ENCODE peak calls at places on chromosomes 11 and 22, in seven cellular contexts. One of them, this sample, is unnamed.

GRCh38 chr11:70783821-70784220 is 385.5 kb downstream of the CTTN start:
- DNase-seq in Kasumi-1: no peak
- DNase-seq in GM23248: no peak
- DNase-seq in lung: no peak
- DNase-seq in stimulated activated CD8-positive, alpha-beta memory T cell treated with anti-CD3 and anti-CD28 coated beads, Interleukin-4, amount 100 ng/mL, for 24 hours: no peak
- DNase-seq in NCI-H1105: no peak
- DNase-seq in mesenteric fat pad: no peak
- DNase-seq in this sample: no peak

GRCh38 chr11:134818531-134818930 is 406.5 kb upstream of the B3GAT1 start:
- DNase-seq in stimulated activated CD8-positive, alpha-beta memory T cell treated with anti-CD3 and anti-CD28 coated beads, Interleukin-4, amount 100 ng/mL, for 24 hours: no peak
- DNase-seq in mesenteric fat pad: no peak
- DNase-seq in GM23248: no peak
- DNase-seq in NCI-H1105: no peak
- DNase-seq in Kasumi-1: no peak
- DNase-seq in lung: peak
- DNase-seq in this sample: no peak

GRCh38 chr22:44032126-44032730 is 8.1 kb downstream of the PARVB start:
- DNase-seq in stimulated activated CD8-positive, alpha-beta memory T cell treated with anti-CD3 and anti-CD28 coated beads, Interleukin-4, amount 100 ng/mL, for 24 hours: no peak
- DNase-seq in Kasumi-1: no peak
- DNase-seq in mesenteric fat pad: no peak
- DNase-seq in lung: no peak
- DNase-seq in GM23248: no peak
- DNase-seq in NCI-H1105: no peak
- DNase-seq in this sample: peak

GRCh38 chr11:68012843-68013610 is 2.9 kb downstream of the ALDH3B1 start:
- DNase-seq in lung: peak
- DNase-seq in mesenteric fat pad: no peak
- DNase-seq in NCI-H1105: no peak
- DNase-seq in stimulated activated CD8-positive, alpha-beta memory T cell treated with anti-CD3 and anti-CD28 coated beads, Interleukin-4, amount 100 ng/mL, for 24 hours: no peak
- DNase-seq in GM23248: peak
- DNase-seq in Kasumi-1: no peak
- DNase-seq in this sample: peak

GRCh38 chr22:46089426-46090041 is 60.8 kb upstream of the PPARA start:
- DNase-seq in NCI-H1105: no peak
- DNase-seq in stimulated activated CD8-positive, alpha-beta memory T cell treated with anti-CD3 and anti-CD28 coated beads, Interleukin-4, amount 100 ng/mL, for 24 hours: no peak
- DNase-seq in Kasumi-1: no peak
- DNase-seq in mesenteric fat pad: no peak
- DNase-seq in GM23248: no peak
- DNase-seq in lung: no peak
- DNase-seq in this sample: no peak

GRCh38 chr22:49730656-49731055 is 97.0 kb downstream of the BRD1 start:
- DNase-seq in NCI-H1105: no peak
- DNase-seq in GM23248: no peak
- DNase-seq in mesenteric fat pad: peak
- DNase-seq in lung: no peak
- DNase-seq in Kasumi-1: no peak
- DNase-seq in stimulated activated CD8-positive, alpha-beta memory T cell treated with anti-CD3 and anti-CD28 coated beads, Interleukin-4, amount 100 ng/mL, for 24 hours: no peak
- DNase-seq in this sample: no peak

GRCh38 chr22:19105456-19105855 is 16.8 kb downstream of the DGCR2 start:
- DNase-seq in mesenteric fat pad: peak
- DNase-seq in stimulated activated CD8-positive, alpha-beta memory T cell treated with anti-CD3 and anti-CD28 coated beads, Interleukin-4, amount 100 ng/mL, for 24 hours: no peak
- DNase-seq in NCI-H1105: no peak
- DNase-seq in lung: no peak
- DNase-seq in GM23248: no peak
- DNase-seq in Kasumi-1: no peak
- DNase-seq in this sample: no peak

GRCh38 chr11:66002648-66003225 is 434 bp downstream of the BANF1 start:
- DNase-seq in NCI-H1105: no peak
- DNase-seq in stimulated activated CD8-positive, alpha-beta memory T cell treated with anti-CD3 and anti-CD28 coated beads, Interleukin-4, amount 100 ng/mL, for 24 hours: peak
- DNase-seq in lung: peak
- DNase-seq in mesenteric fat pad: no peak
- DNase-seq in GM23248: peak
- DNase-seq in Kasumi-1: no peak
- DNase-seq in this sample: peak

GRCh38 chr22:25900390-25900789 is 158.4 kb downstream of the MYO18B start:
- DNase-seq in GM23248: no peak
- DNase-seq in stimulated activated CD8-positive, alpha-beta memory T cell treated with anti-CD3 and anti-CD28 coated beads, Interleukin-4, amount 100 ng/mL, for 24 hours: no peak
- DNase-seq in Kasumi-1: no peak
- DNase-seq in mesenteric fat pad: no peak
- DNase-seq in lung: no peak
- DNase-seq in NCI-H1105: no peak
- DNase-seq in this sample: no peak

GRCh38 chr11:28318861-28319260 is 210.7 kb downstream of the METTL15 start:
- DNase-seq in stimulated activated CD8-positive, alpha-beta memory T cell treated with anti-CD3 and anti-CD28 coated beads, Interleukin-4, amount 100 ng/mL, for 24 hours: no peak
- DNase-seq in mesenteric fat pad: no peak
- DNase-seq in NCI-H1105: no peak
- DNase-seq in lung: no peak
- DNase-seq in Kasumi-1: no peak
- DNase-seq in GM23248: no peak
- DNase-seq in this sample: peak

GRCh38 chr11:69466039-69466438 is 15.4 kb upstream of the LINC01488 start:
- DNase-seq in NCI-H1105: no peak
- DNase-seq in stimulated activated CD8-positive, alpha-beta memory T cell treated with anti-CD3 and anti-CD28 coated beads, Interleukin-4, amount 100 ng/mL, for 24 hours: no peak
- DNase-seq in Kasumi-1: no peak
- DNase-seq in mesenteric fat pad: no peak
- DNase-seq in GM23248: no peak
- DNase-seq in lung: no peak
- DNase-seq in this sample: no peak

GRCh38 chr11:72160319-72160718 is 24.8 kb downstream of the FOLR3 start:
- DNase-seq in mesenteric fat pad: no peak
- DNase-seq in GM23248: peak
- DNase-seq in stimulated activated CD8-positive, alpha-beta memory T cell treated with anti-CD3 and anti-CD28 coated beads, Interleukin-4, amount 100 ng/mL, for 24 hours: no peak
- DNase-seq in lung: no peak
- DNase-seq in Kasumi-1: no peak
- DNase-seq in NCI-H1105: no peak
- DNase-seq in this sample: no peak

GRCh38 chr11:70542406-70542805 is 144.1 kb downstream of the CTTN start:
- DNase-seq in mesenteric fat pad: no peak
- DNase-seq in lung: no peak
- DNase-seq in GM23248: no peak
- DNase-seq in Kasumi-1: no peak
- DNase-seq in stimulated activated CD8-positive, alpha-beta memory T cell treated with anti-CD3 and anti-CD28 coated beads, Interleukin-4, amount 100 ng/mL, for 24 hours: no peak
- DNase-seq in NCI-H1105: no peak
- DNase-seq in this sample: no peak

GRCh38 chr11:124748481-124749338 is 3.3 kb downstream of the VSIG2 start:
- DNase-seq in mesenteric fat pad: no peak
- DNase-seq in Kasumi-1: peak
- DNase-seq in lung: no peak
- DNase-seq in NCI-H1105: no peak
- DNase-seq in GM23248: peak
- DNase-seq in stimulated activated CD8-positive, alpha-beta memory T cell treated with anti-CD3 and anti-CD28 coated beads, Interleukin-4, amount 100 ng/mL, for 24 hours: no peak
- DNase-seq in this sample: no peak

This sample was measured in fibroblast of the aortic adventitia.